ENCODE peak calls at places on chromosomes 16 and 17, in nine cellular contexts. G, T, E, L, U, I, W, B and M are unnamed samples.

GRCh38 chr16:28859326-28859725 is 4.3 kb upstream of the SH2B1 start:
- DNase-seq in G (no peak), T (no peak), E (no peak), L (no peak), U (no peak), I (no peak), W (no peak), B (no peak), M (no peak)

GRCh38 chr17:64459284-64459747 is 10.4 kb downstream of the MILR1 start:
- DNase-seq in G (peak; percentile 31), T (peak; percentile 60), E (no peak), L (no peak), U (no peak), I (no peak), W (no peak), B (no peak), M (no peak)

GRCh38 chr16:49491736-49492089 is 118.1 kb downstream of the C16orf78 start:
- DNase-seq in G (no peak), T (no peak), E (no peak), L (peak; percentile 91), U (peak; percentile 42), I (peak; percentile 10), W (peak; percentile 42), B (no peak), M (peak; percentile 36)

GRCh38 chr17:66930933-66931332 is 33.6 kb upstream of the CACNG4 start:
- DNase-seq in G (no peak), T (peak; percentile 27), E (no peak), L (peak; percentile 63), U (no peak), I (no peak), W (peak; percentile 68), B (no peak), M (no peak)

GRCh38 chr17:286571-286970 is 66.0 kb downstream of the RPH3AL start:
- DNase-seq in G (no peak), T (no peak), E (no peak), L (no peak), U (peak; percentile 24), I (no peak), W (no peak), B (no peak), M (no peak)

GRCh38 chr16:85963746-85964370 is 64.9 kb downstream of the IRF8 start:
- DNase-seq in G (no peak), T (no peak), E (peak; percentile 55), L (no peak), U (peak; percentile 75), I (no peak), W (peak; percentile 26), B (no peak), M (peak; percentile 66)

GRCh38 chr16:26111900-26112299 is 420.1 kb downstream of the HS3ST4 start:
- DNase-seq in G (no peak), T (no peak), E (no peak), L (no peak), U (no peak), I (no peak), W (peak; percentile 15), B (no peak), M (no peak)

GRCh38 chr16:57083469-57083868 is 8.9 kb upstream of the CPNE2 start:
- DNase-seq in G (no peak), T (no peak), E (no peak), L (no peak), U (no peak), I (no peak), W (no peak), B (no peak), M (no peak)

GRCh38 chr17:68296217-68297140 is 5.2 kb downstream of the ARSG start:
- DNase-seq in G (no peak), T (peak; percentile 67), E (peak; percentile 76), L (no peak), U (no peak), I (no peak), W (peak; percentile 30), B (peak; percentile 83), M (no peak)

GRCh38 chr17:77599699-77600098 is 358.8 kb upstream of the TNRC6C start:
- DNase-seq in G (no peak), T (no peak), E (no peak), L (no peak), U (no peak), I (no peak), W (no peak), B (no peak), M (no peak)

GRCh38 chr17:57463103-57463885 is 207.0 kb downstream of the MSI2 start:
- DNase-seq in G (peak; percentile 74), T (peak; percentile 66), E (no peak), L (no peak), U (no peak), I (peak; percentile 68), W (no peak), B (no peak), M (no peak)

GRCh38 chr17:2212328-2212981 is 91.1 kb downstream of the SMG6 start:
- DNase-seq in G (no peak), T (peak; percentile 86), E (peak; percentile 20), L (no peak), U (no peak), I (no peak), W (peak; percentile 46), B (no peak), M (peak; percentile 35)

GRCh38 chr17:26818736-26819135 is 475.2 kb upstream of the WSB1 start:
- DNase-seq in G (no peak), T (peak; percentile 23), E (no peak), L (no peak), U (no peak), I (no peak), W (no peak), B (no peak), M (no peak)

GRCh38 chr17:34370997-34371395 is 8.0 kb upstream of the CCL1 start:
- DNase-seq in G (no peak), T (peak; percentile 41), E (no peak), L (peak; percentile 8), U (no peak), I (no peak), W (no peak), B (no peak), M (no peak)

GRCh38 chr16:23317266-23317661 is 15.2 kb downstream of the SCNN1B start:
- DNase-seq in G (no peak), T (no peak), E (peak; percentile 88), L (no peak), U (peak; percentile 80), I (no peak), W (no peak), B (no peak), M (no peak)

GRCh38 chr16:3690991-3691720 is 26.2 kb downstream of the TRAP1 start:
- DNase-seq in G (no peak), T (no peak), E (peak; percentile 16), L (no peak), U (no peak), I (no peak), W (no peak), B (no peak), M (no peak)
- TF ChIP-seq CTCF in G (no peak), T (no peak), E (no peak), L (no peak), U (no peak), I (no peak), W (no peak), B (no peak), M (peak; percentile 18)

DNA sequence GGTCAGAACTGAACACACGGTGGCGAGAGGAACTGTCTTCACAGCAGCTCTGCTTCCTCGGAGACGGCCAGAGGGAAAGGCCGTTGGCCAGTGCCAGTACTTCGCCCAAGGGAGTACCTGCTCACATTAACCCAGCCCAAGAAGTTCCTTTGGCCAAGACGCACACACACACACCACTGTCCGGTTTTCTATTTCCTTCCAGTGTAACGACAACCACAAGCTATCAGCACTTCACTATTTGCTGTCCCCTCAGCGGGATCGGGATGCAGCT is 735 bp upstream of the GGNBP2 start:
- DNase-seq in G (no peak), T (peak; percentile 45), E (no peak), L (peak; percentile 66), U (peak; percentile 61), I (peak; percentile 46), W (peak; percentile 70), B (peak; percentile 74), M (peak; percentile 35)
- TF ChIP-seq CTCF in G (no peak), T (peak; percentile 15), E (no peak), L (no peak), U (no peak), I (peak; percentile 10), W (peak; percentile 14), B (no peak), M (peak; percentile 15)

GRCh38 chr16:1073262-1073558 is 663 bp downstream of the SSTR5 start:
- DNase-seq in G (no peak), T (no peak), E (no peak), L (no peak), U (no peak), I (no peak), W (no peak), B (no peak), M (no peak)

GRCh38 chr16:1071561-1072225 is 854 bp upstream of the SSTR5 start:
- DNase-seq in G (no peak), T (no peak), E (no peak), L (no peak), U (no peak), I (no peak), W (no peak), B (no peak), M (no peak)

GRCh38 chr16:1074379-1074649 is 1.8 kb downstream of the SSTR5 start:
- DNase-seq in G (no peak), T (no peak), E (no peak), L (no peak), U (no peak), I (no peak), W (no peak), B (no peak), M (no peak)

GRCh38 chr16:1073566-1074378 is 1.2 kb downstream of the SSTR5 start:
- DNase-seq in G (no peak), T (no peak), E (no peak), L (peak; percentile 62), U (no peak), I (no peak), W (no peak), B (no peak), M (no peak)

GRCh38 chr16:1072526-1073261 is at the start of gene SSTR5:
- DNase-seq in G (no peak), T (no peak), E (no peak), L (peak; percentile 66), U (no peak), I (no peak), W (no peak), B (no peak), M (no peak)
- TF ChIP-seq CTCF in G (no peak), T (no peak), E (no peak), L (no peak), U (no peak), I (no peak), W (no peak), B (no peak), M (no peak)

DNA sequence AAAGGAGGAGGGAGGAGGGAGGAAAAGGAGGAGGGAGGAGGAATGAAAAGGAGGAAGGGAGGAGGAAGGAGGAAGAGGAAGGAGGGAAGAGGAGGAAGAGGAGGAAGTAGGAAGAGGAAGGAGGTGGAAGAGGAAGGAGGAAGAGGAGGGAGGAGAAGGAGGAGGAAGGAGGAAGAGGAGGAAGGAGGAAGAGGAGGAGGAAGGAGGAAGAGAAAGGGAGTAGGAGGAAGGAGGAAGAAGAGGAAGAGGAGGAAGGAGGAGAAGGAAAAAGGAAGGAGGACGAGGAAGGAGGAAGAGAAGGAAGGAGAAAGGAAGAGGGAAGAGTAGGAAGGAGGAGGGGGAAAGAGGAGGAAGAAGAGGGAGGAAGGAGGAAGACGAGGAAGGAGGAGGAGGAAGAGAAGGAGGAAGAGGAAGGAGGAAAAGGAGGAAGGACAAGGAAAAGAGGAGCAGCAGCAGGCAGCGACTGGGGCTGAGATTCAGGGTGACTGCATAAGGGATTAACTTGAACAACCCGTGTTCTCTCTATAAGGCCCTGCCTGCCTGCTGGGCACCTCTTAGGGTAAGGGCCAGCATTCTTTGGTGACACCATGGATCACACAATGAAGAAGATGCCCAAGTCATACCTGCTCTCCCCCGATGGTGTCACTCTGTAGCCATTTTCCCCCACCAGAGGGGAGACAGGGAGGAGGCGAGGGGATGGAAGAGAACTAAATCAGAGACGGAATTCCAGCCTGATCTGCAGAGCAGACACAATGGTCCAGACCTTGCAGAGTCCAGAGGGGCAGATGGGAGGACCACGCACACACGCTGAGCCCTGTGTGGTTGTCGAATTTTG is 1.4 kb upstream of the IL34 start:
- DNase-seq in G (no peak), T (no peak), E (no peak), L (peak; percentile 31), U (no peak), I (no peak), W (no peak), B (no peak), M (no peak)
- TF ChIP-seq CTCF in G (no peak), T (no peak), E (no peak), L (peak; percentile 12), U (no peak), I (no peak), W (no peak), B (no peak), M (no peak)